ENCODE peak calls at places on chromosomes 11 and 22, in ten cellular contexts. F, P, V, K, A, O, E, B, D and U are unnamed samples. For H3K27me3 and H3K36me3, the result is how much of the 10 kb centered on the place peaks cover.

GRCh38 chr11:43575931-43576833 is 104.4 kb upstream of the HSD17B12 start:
- DNase-seq in F (no peak), P (no peak), V (no peak), K (no peak), A (peak), O (no peak), E (no peak), B (no peak), D (peak), U (no peak)

GRCh38 chr11:76721755-76722677 is 51.5 kb upstream of the LRRC32 start:
- DNase-seq in F (peak), P (peak), V (no peak), K (peak), A (peak), O (peak), E (peak), B (peak), D (peak), U (peak)

GRCh38 chr11:68159161-68159560 is 38.0 kb upstream of the CHKA start:
- DNase-seq in F (no peak), P (no peak), V (no peak), K (no peak), A (no peak), O (no peak), E (no peak), B (no peak), D (no peak), U (no peak)

GRCh38 chr11:19793356-19793755 is 80.7 kb downstream of the NAV2 start:
- DNase-seq in F (no peak), P (peak), V (no peak), K (no peak), A (no peak), O (no peak), E (no peak), B (no peak), D (no peak), U (no peak)

GRCh38 chr11:115469361-115469760 is 34.9 kb downstream of the CADM1 start:
- DNase-seq in F (no peak), P (no peak), V (no peak), K (no peak), A (no peak), O (no peak), E (no peak), B (no peak), D (no peak), U (no peak)

GRCh38 chr11:94776351-94777321 is 8.5 kb downstream of the AMOTL1 start:
- DNase-seq in F (no peak), P (peak), V (no peak), K (peak), A (no peak), O (peak), E (no peak), B (no peak), D (peak), U (no peak)

GRCh38 chr11:9053631-9054030 is 37.8 kb downstream of the SCUBE2 start:
- DNase-seq in F (no peak), P (no peak), V (no peak), K (no peak), A (no peak), O (peak), E (no peak), B (no peak), D (peak), U (no peak)

GRCh38 chr11:118152552-118153471 is at the start of gene SCN4B:
- DNase-seq in F (no peak), P (peak), V (no peak), K (peak), A (peak), O (peak), E (peak), B (no peak), D (peak), U (peak)

GRCh38 chr11:69914286-69915150 is 95.3 kb upstream of the FGF3 start:
- DNase-seq in F (no peak), P (no peak), V (no peak), K (peak), A (no peak), O (no peak), E (peak), B (no peak), D (no peak), U (peak)

GRCh38 chr11:116991491-116991890 is 106.7 kb downstream of the SIK3 start:
- DNase-seq in F (no peak), P (no peak), V (no peak), K (no peak), A (no peak), O (no peak), E (no peak), B (no peak), D (no peak), U (no peak)

GRCh38 chr11:48108231-48109045 is 108.2 kb upstream of the OR4B1 start:
- DNase-seq in F (no peak), P (no peak), V (no peak), K (no peak), A (no peak), O (no peak), E (no peak), B (peak), D (no peak), U (no peak)

GRCh38 chr11:59182457-59183151 is 10.7 kb downstream of the DTX4 start:
- DNase-seq in F (no peak), P (peak), V (no peak), K (no peak), A (no peak), O (no peak), E (no peak), B (no peak), D (no peak), U (peak)

GRCh38 chr11:48087974-48088681 is 107.8 kb downstream of the PTPRJ start:
- DNase-seq in F (no peak), P (peak), V (no peak), K (no peak), A (no peak), O (no peak), E (no peak), B (no peak), D (no peak), U (no peak)

GRCh38 chr22:35357883-35358621 is 22.8 kb upstream of the HMOX1 start:
- DNase-seq in F (no peak), P (no peak), V (no peak), K (no peak), A (no peak), O (no peak), E (peak), B (no peak), D (peak), U (no peak)

GRCh38 chr22:24437820-24438328 is 10.5 kb downstream of the ADORA2A start:
- DNase-seq in F (no peak), P (no peak), V (no peak), K (peak), A (no peak), O (no peak), E (no peak), B (no peak), D (no peak), U (peak)

GRCh38 chr11:17748044-17748443 is 13.5 kb downstream of the KCNC1 start:
- DNase-seq in F (no peak), P (no peak), V (no peak), K (peak), A (no peak), O (no peak), E (no peak), B (no peak), D (no peak), U (no peak)

GRCh38 chr11:46247664-46248063 is 29.8 kb upstream of the CREB3L1 start:
- DNase-seq in F (no peak), P (peak), V (no peak), K (no peak), A (peak), O (peak), E (no peak), B (no peak), D (peak), U (peak)

GRCh38 chr11:95318459-95318858 is 87.5 kb upstream of the SESN3 start:
- DNase-seq in F (no peak), P (no peak), V (no peak), K (no peak), A (no peak), O (peak), E (no peak), B (no peak), D (no peak), U (no peak)

DNA sequence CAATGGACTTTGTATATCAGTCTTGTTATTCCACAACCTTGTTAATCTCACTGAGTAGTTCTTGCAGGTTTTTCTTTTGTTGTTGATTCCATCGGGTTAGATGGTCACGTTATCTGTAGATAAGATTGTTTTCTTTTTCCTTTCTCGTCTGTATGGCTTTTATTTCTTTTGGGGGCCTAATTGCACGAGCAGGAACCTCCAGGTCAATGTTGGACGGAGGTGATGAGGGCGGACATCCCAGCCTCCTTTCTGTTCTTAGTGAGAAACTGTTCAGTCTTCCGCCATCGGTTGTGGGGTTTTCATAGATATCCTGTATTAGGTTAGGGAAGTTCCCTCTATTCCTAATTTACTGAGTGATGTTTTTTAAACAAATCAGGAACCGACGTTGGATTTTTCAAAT is 4.8 kb upstream of the PRR33 start:
- DNase-seq in F (no peak), P (no peak), V (no peak), K (no peak), A (no peak), O (no peak), E (no peak), B (no peak), D (no peak), U (no peak)
- H3K27me3 ChIP-seq in F (under half), P (under half), V (under half), K (under half), A (under half), O (under half), E (under half), B (under half), D (under half), U (under half)

GRCh38 chr22:45672564-45673481 is 1.2 kb downstream of the ATXN10 start:
- DNase-seq in F (no peak), P (no peak), V (no peak), K (no peak), A (no peak), O (no peak), E (no peak), B (no peak), D (no peak), U (no peak)
- H3K4me3 ChIP-seq in F (peak), P (peak), V (peak), K (peak), A (peak), O (peak), E (peak), B (peak), D (peak), U (peak)

GRCh38 chr11:30826911-30827310 is 240.8 kb upstream of the MPPED2 start:
- DNase-seq in F (no peak), P (no peak), V (no peak), K (no peak), A (no peak), O (no peak), E (no peak), B (no peak), D (no peak), U (no peak)

GRCh38 chr11:30825723-30826122 is 239.6 kb upstream of the MPPED2 start:
- DNase-seq in F (no peak), P (no peak), V (no peak), K (no peak), A (no peak), O (no peak), E (no peak), B (no peak), D (no peak), U (no peak)

DNA sequence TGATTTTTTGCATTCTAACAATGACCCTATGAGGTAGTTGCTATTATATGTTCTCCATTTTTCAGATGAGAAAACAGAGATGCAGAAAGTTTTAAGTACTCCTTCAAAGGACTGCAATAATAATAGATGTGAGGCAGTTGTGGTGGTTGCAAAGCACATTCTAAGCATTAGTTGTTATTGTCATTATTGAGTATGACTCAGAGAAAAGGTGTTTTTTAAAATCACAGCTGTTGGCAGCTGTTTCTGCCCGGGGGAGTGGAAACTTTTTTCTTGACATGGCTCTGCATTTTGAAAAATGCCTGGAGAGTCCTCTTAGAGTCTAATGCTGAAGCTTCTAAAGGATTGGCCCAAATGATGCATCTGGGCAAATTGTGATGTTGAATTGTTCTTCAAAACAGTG is 244.5 kb upstream of the MPPED2 start:
- DNase-seq in F (no peak), P (no peak), V (no peak), K (no peak), A (no peak), O (peak), E (no peak), B (no peak), D (no peak), U (no peak)
- H3K36me3 ChIP-seq in F (under half), P (under half), V (under half), K (under half), A (under half), O (under half), E (under half), B (under half), D (under half), U (under half)

GRCh38 chr11:15471709-15472404 is 357.1 kb downstream of the INSC start:
- DNase-seq in F (no peak), P (no peak), V (no peak), K (no peak), A (no peak), O (no peak), E (no peak), B (peak), D (no peak), U (peak)
- H3K27me3 ChIP-seq in F (under half), P (under half), V (under half), K (under half), A (under half), O (under half), E (under half), B (under half), D (under half), U (under half)

GRCh38 chr22:31139866-31140716 is at the start of gene PLA2G3:
- DNase-seq in F (no peak), P (peak), V (no peak), K (peak), A (peak), O (peak), E (no peak), B (no peak), D (peak), U (peak)
- H3K4me3 ChIP-seq in F (no peak), P (no peak), V (no peak), K (peak), A (no peak), O (no peak), E (no peak), B (no peak), D (no peak), U (peak)

DNA sequence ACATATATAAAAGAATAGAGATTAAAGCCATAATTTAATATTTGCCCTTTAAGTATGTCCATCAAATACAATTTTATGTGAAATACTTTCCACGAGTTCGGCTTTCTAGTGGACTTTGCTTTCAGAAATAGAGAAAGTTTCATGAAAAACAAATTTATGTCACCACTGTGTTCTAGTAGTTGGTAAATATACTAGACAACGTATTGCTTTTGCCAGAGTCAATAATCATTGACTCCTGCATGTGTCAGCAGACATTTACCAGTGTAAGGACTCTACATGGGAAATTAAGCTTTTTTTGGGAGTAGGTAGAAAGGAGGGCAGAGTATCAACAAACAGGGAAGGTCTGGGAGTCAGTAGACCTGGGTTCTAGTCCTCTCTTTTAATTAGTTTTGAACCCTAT is 32.3 kb upstream of the CAT start:
- DNase-seq in F (no peak), P (no peak), V (no peak), K (no peak), A (no peak), O (no peak), E (no peak), B (no peak), D (no peak), U (no peak)
- H3K36me3 ChIP-seq in F (under half), P (under half), V (under half), K (under half), A (under half), O (under half), E (under half), B (under half), D (under half), U (under half)

GRCh38 chr22:22595001-22595835 is 36.2 kb upstream of the PRAME start:
- DNase-seq in F (no peak), P (no peak), V (no peak), K (no peak), A (no peak), O (no peak), E (no peak), B (no peak), D (no peak), U (no peak)
- H3K27me3 ChIP-seq in F (under half), P (under half), V (under half), K (under half), A (under half), O (half or more), E (under half), B (under half), D (under half), U (under half)